ENCODE peak calls at places on chromosomes 6 and 20, in five cellular contexts. W is EH; Y is NCI-H2081; B is NCI-H1105; D is stimulated activated naive B cell treated with anti-CD40 and anti-IgM and Interleukin-4, amounts not matched to agents 10 μg/mL and 1 μg/mL and 100 μg/mL, for 72 hours. J is an unnamed sample.

GRCh38 chr20:62387219-62387913 is 463 bp downstream of the RPS21 start:
- DNase-seq in Y (no peak), D (no peak), W (no peak), B (no peak), J (no peak)

GRCh38 chr6:89559487-89559886 is 79.1 kb downstream of the LYRM2 start:
- DNase-seq in B (no peak), W (peak; percentile 4), Y (no peak), D (no peak), J (no peak)

GRCh38 chr6:67888546-67888885 is 746.6 kb upstream of the ADGRB3 start:
- DNase-seq in B (no peak), W (no peak), D (no peak), Y (no peak), J (no peak)

GRCh38 chr20:16537918-16538317 is 35.3 kb downstream of the KIF16B start:
- DNase-seq in B (no peak), W (no peak), Y (no peak), D (no peak), J (no peak)

GRCh38 chr6:73452107-73452461 is at the start of gene CGAS:
- DNase-seq in D (peak; percentile 76), W (peak; percentile 84), B (no peak), Y (no peak), J (no peak)

GRCh38 chr6:108895591-108895990 is 47.4 kb downstream of the ARMC2 start:
- DNase-seq in D (no peak), B (no peak), W (peak; percentile 19), Y (no peak), J (no peak)

GRCh38 chr20:46592580-46593362 is 42.3 kb upstream of the OCSTAMP start:
- DNase-seq in W (peak; percentile 6), Y (no peak), D (no peak), B (no peak), J (no peak)

GRCh38 chr6:129183681-129184216 is 300.8 kb downstream of the LAMA2 start:
- DNase-seq in B (no peak), W (peak; percentile 54), Y (no peak), D (no peak), J (no peak)

GRCh38 chr20:10007747-10008146 is 27.0 kb upstream of the ANKEF1 start:
- DNase-seq in D (no peak), B (no peak), W (no peak), Y (no peak), J (no peak)

GRCh38 chr20:51624157-51624731 is 81.7 kb upstream of the NFATC2 start:
- DNase-seq in D (peak; percentile 42), Y (peak; percentile 40), B (peak; percentile 15), W (peak; percentile 72), J (peak; percentile 20)

GRCh38 chr6:6684365-6684833 is 95.9 kb downstream of the LY86 start:
- DNase-seq in B (no peak), W (no peak), Y (no peak), D (peak; percentile 27), J (no peak)

GRCh38 chr6:169161572-169162167 is 92.0 kb downstream of the THBS2 start:
- DNase-seq in D (no peak), Y (no peak), W (peak; percentile 41), B (no peak), J (no peak)

J was measured in NCI-H2227 treated with DMSO at 0.1 percent for 48 hours.